ENCODE peak calls at places on chromosome 14, in ten cellular contexts. One of them, this sample, is unnamed.

GRCh38 chr14:32142754-32143437 is 58.9 kb upstream of the RNU6-7 start:
- DNase-seq in glutamatergic neuron: no peak
- DNase-seq in pancreas: no peak
- DNase-seq in fibroblast of lung: no peak
- DNase-seq in mucosa of descending colon: no peak
- DNase-seq in AG04450: no peak
- DNase-seq in endothelial cell: no peak
- DNase-seq in epithelial cell of proximal tubule: no peak
- DNase-seq in colonic mucosa: no peak
- DNase-seq in fibroblast of pulmonary artery: no peak
- DNase-seq in this sample: no peak

GRCh38 chr14:89451229-89451628 is 34.2 kb upstream of the FOXN3 start:
- DNase-seq in glutamatergic neuron: no peak
- DNase-seq in pancreas: no peak
- DNase-seq in fibroblast of lung: no peak
- DNase-seq in mucosa of descending colon: no peak
- DNase-seq in AG04450: no peak
- DNase-seq in endothelial cell: no peak
- DNase-seq in epithelial cell of proximal tubule: no peak
- DNase-seq in colonic mucosa: no peak
- DNase-seq in fibroblast of pulmonary artery: no peak
- DNase-seq in this sample: no peak

GRCh38 chr14:78950654-78951053 is 780.5 kb downstream of the NRXN3 start:
- DNase-seq in glutamatergic neuron: no peak
- DNase-seq in pancreas: no peak
- DNase-seq in fibroblast of lung: no peak
- DNase-seq in mucosa of descending colon: no peak
- DNase-seq in AG04450: no peak
- DNase-seq in endothelial cell: no peak
- DNase-seq in epithelial cell of proximal tubule: no peak
- DNase-seq in colonic mucosa: no peak
- DNase-seq in fibroblast of pulmonary artery: peak
- DNase-seq in this sample: no peak

GRCh38 chr14:74085047-74085637 is 386 bp downstream of the LIN52 start:
- DNase-seq in glutamatergic neuron: no peak
- DNase-seq in pancreas: no peak
- DNase-seq in fibroblast of lung: peak
- DNase-seq in mucosa of descending colon: no peak
- DNase-seq in AG04450: no peak
- DNase-seq in endothelial cell: no peak
- DNase-seq in epithelial cell of proximal tubule: peak
- DNase-seq in colonic mucosa: no peak
- DNase-seq in fibroblast of pulmonary artery: peak
- DNase-seq in this sample: no peak

GRCh38 chr14:61125314-61126082 is 144.5 kb downstream of the SLC38A6 start:
- DNase-seq in glutamatergic neuron: no peak
- DNase-seq in pancreas: no peak
- DNase-seq in fibroblast of lung: no peak
- DNase-seq in mucosa of descending colon: no peak
- DNase-seq in AG04450: no peak
- DNase-seq in endothelial cell: no peak
- DNase-seq in epithelial cell of proximal tubule: no peak
- DNase-seq in colonic mucosa: no peak
- DNase-seq in fibroblast of pulmonary artery: no peak
- DNase-seq in this sample: no peak

GRCh38 chr14:39488600-39488999 is 56.4 kb upstream of the FBXO33 start:
- DNase-seq in glutamatergic neuron: peak
- DNase-seq in pancreas: no peak
- DNase-seq in fibroblast of lung: peak
- DNase-seq in mucosa of descending colon: no peak
- DNase-seq in AG04450: no peak
- DNase-seq in endothelial cell: peak
- DNase-seq in epithelial cell of proximal tubule: no peak
- DNase-seq in colonic mucosa: no peak
- DNase-seq in fibroblast of pulmonary artery: peak
- DNase-seq in this sample: no peak

GRCh38 chr14:35975814-35976213 is 149.7 kb downstream of the BRMS1L start:
- DNase-seq in glutamatergic neuron: no peak
- DNase-seq in pancreas: no peak
- DNase-seq in fibroblast of lung: no peak
- DNase-seq in mucosa of descending colon: no peak
- DNase-seq in AG04450: no peak
- DNase-seq in endothelial cell: no peak
- DNase-seq in epithelial cell of proximal tubule: no peak
- DNase-seq in colonic mucosa: no peak
- DNase-seq in fibroblast of pulmonary artery: no peak
- DNase-seq in this sample: no peak

GRCh38 chr14:27686137-27686536 is 1080.5 kb upstream of the FOXG1 start:
- DNase-seq in glutamatergic neuron: no peak
- DNase-seq in pancreas: no peak
- DNase-seq in fibroblast of lung: no peak
- DNase-seq in mucosa of descending colon: no peak
- DNase-seq in AG04450: no peak
- DNase-seq in endothelial cell: no peak
- DNase-seq in epithelial cell of proximal tubule: no peak
- DNase-seq in colonic mucosa: no peak
- DNase-seq in fibroblast of pulmonary artery: no peak
- DNase-seq in this sample: no peak

GRCh38 chr14:94049625-94050023 is 23.5 kb downstream of the OTUB2 start:
- DNase-seq in glutamatergic neuron: no peak
- DNase-seq in pancreas: no peak
- DNase-seq in fibroblast of lung: no peak
- DNase-seq in mucosa of descending colon: no peak
- DNase-seq in AG04450: no peak
- DNase-seq in endothelial cell: no peak
- DNase-seq in epithelial cell of proximal tubule: no peak
- DNase-seq in colonic mucosa: no peak
- DNase-seq in fibroblast of pulmonary artery: no peak
- DNase-seq in this sample: no peak

GRCh38 chr14:94050231-94050880 is 24.2 kb downstream of the OTUB2 start:
- DNase-seq in glutamatergic neuron: no peak
- DNase-seq in pancreas: no peak
- DNase-seq in fibroblast of lung: no peak
- DNase-seq in mucosa of descending colon: no peak
- DNase-seq in AG04450: no peak
- DNase-seq in endothelial cell: no peak
- DNase-seq in epithelial cell of proximal tubule: peak
- DNase-seq in colonic mucosa: no peak
- DNase-seq in fibroblast of pulmonary artery: no peak
- DNase-seq in this sample: peak

GRCh38 chr14:94051779-94052178 is 25.6 kb downstream of the OTUB2 start:
- DNase-seq in glutamatergic neuron: no peak
- DNase-seq in pancreas: no peak
- DNase-seq in fibroblast of lung: no peak
- DNase-seq in mucosa of descending colon: no peak
- DNase-seq in AG04450: no peak
- DNase-seq in endothelial cell: no peak
- DNase-seq in epithelial cell of proximal tubule: no peak
- DNase-seq in colonic mucosa: no peak
- DNase-seq in fibroblast of pulmonary artery: no peak
- DNase-seq in this sample: no peak

GRCh38 chr14:94052662-94053061 is 26.5 kb downstream of the OTUB2 start:
- DNase-seq in glutamatergic neuron: no peak
- DNase-seq in pancreas: no peak
- DNase-seq in fibroblast of lung: no peak
- DNase-seq in mucosa of descending colon: no peak
- DNase-seq in AG04450: no peak
- DNase-seq in endothelial cell: no peak
- DNase-seq in epithelial cell of proximal tubule: no peak
- DNase-seq in colonic mucosa: no peak
- DNase-seq in fibroblast of pulmonary artery: no peak
- DNase-seq in this sample: no peak

GRCh38 chr14:94051115-94051514 is 25.0 kb downstream of the OTUB2 start:
- DNase-seq in glutamatergic neuron: no peak
- DNase-seq in pancreas: no peak
- DNase-seq in fibroblast of lung: peak
- DNase-seq in mucosa of descending colon: peak
- DNase-seq in AG04450: peak
- DNase-seq in endothelial cell: peak
- DNase-seq in epithelial cell of proximal tubule: peak
- DNase-seq in colonic mucosa: peak
- DNase-seq in fibroblast of pulmonary artery: peak
- DNase-seq in this sample: no peak
- TF ChIP-seq CTCF in glutamatergic neuron: no peak
- TF ChIP-seq CTCF in pancreas: no peak
- TF ChIP-seq CTCF in fibroblast of lung: peak
- TF ChIP-seq CTCF in mucosa of descending colon: peak
- TF ChIP-seq CTCF in AG04450: peak
- TF ChIP-seq CTCF in endothelial cell: no peak
- TF ChIP-seq CTCF in epithelial cell of proximal tubule: peak
- TF ChIP-seq CTCF in colonic mucosa: peak
- TF ChIP-seq CTCF in fibroblast of pulmonary artery: peak
- TF ChIP-seq CTCF in this sample: peak

DNA sequence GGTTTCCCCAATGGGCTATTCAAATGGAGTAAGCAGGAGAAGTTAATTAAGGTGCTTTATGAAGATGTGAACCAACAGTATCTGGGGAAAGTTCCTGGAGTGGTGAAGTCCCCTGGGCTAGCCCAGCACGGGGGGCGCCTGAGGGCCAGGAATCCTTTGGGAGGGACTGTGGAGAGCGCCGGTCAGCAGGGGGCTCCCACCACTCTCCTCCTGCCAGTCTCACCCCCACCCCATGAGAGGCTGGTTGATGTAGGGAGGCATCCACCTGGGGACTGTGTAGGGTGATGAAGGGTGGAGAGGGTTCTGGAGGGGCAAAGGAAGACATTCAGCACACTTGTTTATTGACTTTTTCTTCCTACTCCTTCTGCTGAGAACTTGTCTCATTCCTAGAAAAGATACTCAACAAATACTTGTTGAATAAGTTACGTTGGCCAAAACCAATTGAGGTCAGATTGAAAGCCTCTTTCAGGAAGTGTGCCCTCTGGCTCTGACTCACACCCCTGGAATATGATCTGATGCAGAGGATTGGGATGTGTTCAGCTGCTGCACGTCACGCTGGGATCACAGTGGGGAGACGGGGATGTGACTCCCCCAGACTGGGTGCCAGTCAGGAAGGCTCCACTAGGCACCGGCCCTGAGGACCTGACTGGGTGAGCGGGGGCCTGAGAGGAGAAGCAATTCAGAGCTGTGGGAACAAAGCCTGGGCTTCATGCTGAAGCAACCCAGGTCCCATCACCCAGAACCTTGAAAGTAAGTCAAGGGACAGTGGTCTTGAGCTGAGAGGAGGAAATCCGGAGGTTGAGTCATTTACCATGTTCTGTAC is 4.2 kb downstream of the CEBPE start:
- DNase-seq in glutamatergic neuron: no peak
- DNase-seq in pancreas: no peak
- DNase-seq in fibroblast of lung: peak
- DNase-seq in mucosa of descending colon: no peak
- DNase-seq in AG04450: peak
- DNase-seq in endothelial cell: no peak
- DNase-seq in epithelial cell of proximal tubule: peak
- DNase-seq in colonic mucosa: no peak
- DNase-seq in fibroblast of pulmonary artery: peak
- DNase-seq in this sample: peak
- TF ChIP-seq CTCF in glutamatergic neuron: no peak
- TF ChIP-seq CTCF in pancreas: no peak
- TF ChIP-seq CTCF in fibroblast of lung: no peak
- TF ChIP-seq CTCF in mucosa of descending colon: no peak
- TF ChIP-seq CTCF in AG04450: peak
- TF ChIP-seq CTCF in endothelial cell: no peak
- TF ChIP-seq CTCF in epithelial cell of proximal tubule: peak
- TF ChIP-seq CTCF in colonic mucosa: no peak
- TF ChIP-seq CTCF in fibroblast of pulmonary artery: no peak
- TF ChIP-seq CTCF in this sample: no peak

GRCh38 chr14:103136076-103136340 is 12.7 kb downstream of the TNFAIP2 start:
- DNase-seq in glutamatergic neuron: no peak
- DNase-seq in pancreas: no peak
- DNase-seq in fibroblast of lung: no peak
- DNase-seq in mucosa of descending colon: no peak
- DNase-seq in AG04450: no peak
- DNase-seq in endothelial cell: no peak
- DNase-seq in epithelial cell of proximal tubule: no peak
- DNase-seq in colonic mucosa: no peak
- DNase-seq in fibroblast of pulmonary artery: no peak
- DNase-seq in this sample: no peak

GRCh38 chr14:103137721-103138482 is 14.6 kb downstream of the TNFAIP2 start:
- DNase-seq in glutamatergic neuron: no peak
- DNase-seq in pancreas: no peak
- DNase-seq in fibroblast of lung: no peak
- DNase-seq in mucosa of descending colon: no peak
- DNase-seq in AG04450: no peak
- DNase-seq in endothelial cell: no peak
- DNase-seq in epithelial cell of proximal tubule: no peak
- DNase-seq in colonic mucosa: no peak
- DNase-seq in fibroblast of pulmonary artery: no peak
- DNase-seq in this sample: no peak

GRCh38 chr14:103134919-103135318 is 11.7 kb downstream of the TNFAIP2 start:
- DNase-seq in glutamatergic neuron: no peak
- DNase-seq in pancreas: no peak
- DNase-seq in fibroblast of lung: no peak
- DNase-seq in mucosa of descending colon: no peak
- DNase-seq in AG04450: no peak
- DNase-seq in endothelial cell: no peak
- DNase-seq in epithelial cell of proximal tubule: no peak
- DNase-seq in colonic mucosa: no peak
- DNase-seq in fibroblast of pulmonary artery: no peak
- DNase-seq in this sample: no peak

GRCh38 chr14:103135333-103136075 is 12.2 kb downstream of the TNFAIP2 start:
- DNase-seq in glutamatergic neuron: no peak
- DNase-seq in pancreas: no peak
- DNase-seq in fibroblast of lung: no peak
- DNase-seq in mucosa of descending colon: no peak
- DNase-seq in AG04450: no peak
- DNase-seq in endothelial cell: no peak
- DNase-seq in epithelial cell of proximal tubule: no peak
- DNase-seq in colonic mucosa: no peak
- DNase-seq in fibroblast of pulmonary artery: no peak
- DNase-seq in this sample: no peak

DNA sequence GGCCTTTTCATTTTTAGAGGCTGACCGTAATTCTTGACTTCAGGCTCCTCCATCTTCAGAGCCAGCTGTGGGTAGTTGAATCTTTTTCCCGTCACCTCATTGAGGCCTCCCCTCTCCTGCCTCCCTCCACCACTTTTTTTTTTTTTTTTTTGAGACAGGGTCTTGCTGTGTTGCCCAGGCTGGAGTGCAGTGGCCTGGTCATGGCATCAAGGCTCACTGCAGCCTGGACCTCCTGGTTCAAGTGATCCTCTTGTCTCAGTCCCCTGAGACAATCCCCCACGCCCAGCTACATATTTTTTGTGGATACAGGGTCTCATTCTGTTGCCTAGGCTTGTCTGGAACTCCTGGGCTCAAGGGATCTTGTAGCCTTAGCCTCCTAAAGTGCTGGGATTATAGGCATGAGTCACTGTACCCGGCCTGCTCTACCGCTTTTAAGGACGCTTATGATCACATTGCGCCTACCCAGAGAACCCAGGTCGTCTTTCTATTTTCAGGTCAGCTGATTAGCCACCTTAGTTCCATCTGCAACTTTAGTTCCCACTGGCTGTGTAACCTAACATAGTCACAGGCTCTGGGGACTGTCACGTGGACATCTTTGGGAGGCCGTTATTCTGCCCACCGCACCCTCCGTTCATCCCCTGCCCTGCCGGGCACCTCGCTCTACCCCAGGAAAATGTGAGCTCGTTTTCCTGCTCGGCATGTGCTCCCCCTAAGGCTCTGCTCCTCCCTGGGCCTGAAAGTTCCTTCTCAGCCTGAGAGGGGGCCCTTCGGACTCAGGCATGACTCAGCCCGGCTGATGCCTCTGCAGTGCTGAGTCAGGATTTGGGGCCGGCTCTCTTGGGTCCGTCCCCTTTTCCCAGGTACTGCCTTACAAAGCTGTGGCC is 13.4 kb downstream of the TNFAIP2 start:
- DNase-seq in glutamatergic neuron: no peak
- DNase-seq in pancreas: no peak
- DNase-seq in fibroblast of lung: peak
- DNase-seq in mucosa of descending colon: no peak
- DNase-seq in AG04450: no peak
- DNase-seq in endothelial cell: no peak
- DNase-seq in epithelial cell of proximal tubule: no peak
- DNase-seq in colonic mucosa: no peak
- DNase-seq in fibroblast of pulmonary artery: peak
- DNase-seq in this sample: peak
- TF ChIP-seq CTCF in glutamatergic neuron: no peak
- TF ChIP-seq CTCF in pancreas: no peak
- TF ChIP-seq CTCF in fibroblast of lung: no peak
- TF ChIP-seq CTCF in mucosa of descending colon: no peak
- TF ChIP-seq CTCF in AG04450: no peak
- TF ChIP-seq CTCF in endothelial cell: no peak
- TF ChIP-seq CTCF in epithelial cell of proximal tubule: no peak
- TF ChIP-seq CTCF in colonic mucosa: no peak
- TF ChIP-seq CTCF in fibroblast of pulmonary artery: no peak
- TF ChIP-seq CTCF in this sample: no peak

DNA sequence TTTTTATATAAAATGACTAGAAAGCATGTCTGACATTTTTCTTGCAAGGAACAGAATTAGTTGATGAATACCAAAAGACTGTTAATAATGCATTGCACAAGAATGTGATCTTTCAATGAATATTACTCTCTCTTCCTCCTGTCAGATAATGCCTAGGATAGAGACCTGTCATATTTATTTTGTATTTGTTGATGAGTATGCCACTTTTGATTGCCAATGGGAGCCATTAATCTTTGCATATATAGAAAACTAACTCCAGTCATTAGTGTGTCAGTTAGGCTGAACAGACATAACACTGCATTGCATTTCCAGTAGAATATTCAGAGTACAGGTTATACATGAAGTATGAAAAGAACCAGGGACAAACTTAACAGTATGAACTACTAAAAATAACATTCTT is 1125.3 kb downstream of the LRFN5 start:
- DNase-seq in glutamatergic neuron: no peak
- DNase-seq in pancreas: no peak
- DNase-seq in fibroblast of lung: no peak
- DNase-seq in mucosa of descending colon: no peak
- DNase-seq in AG04450: no peak
- DNase-seq in endothelial cell: no peak
- DNase-seq in epithelial cell of proximal tubule: no peak
- DNase-seq in colonic mucosa: no peak
- DNase-seq in fibroblast of pulmonary artery: no peak
- DNase-seq in this sample: no peak
- TF ChIP-seq CTCF in glutamatergic neuron: no peak
- TF ChIP-seq CTCF in pancreas: no peak
- TF ChIP-seq CTCF in fibroblast of lung: no peak
- TF ChIP-seq CTCF in mucosa of descending colon: no peak
- TF ChIP-seq CTCF in AG04450: no peak
- TF ChIP-seq CTCF in endothelial cell: no peak
- TF ChIP-seq CTCF in epithelial cell of proximal tubule: no peak
- TF ChIP-seq CTCF in colonic mucosa: no peak
- TF ChIP-seq CTCF in fibroblast of pulmonary artery: no peak
- TF ChIP-seq CTCF in this sample: no peak

This sample was measured in psoas muscle.